ENCODE peak calls at places on chromosomes 6 and 20, in five cellular contexts. M is H1, E is A549, J is transverse colon, Z is sigmoid colon. H is an unnamed sample.

GRCh38 chr6:125537090-125537489 is 212.3 kb upstream of the HEY2 start:
- DNase-seq in M (no peak), Z (no peak), E (no peak), J (no peak), H (no peak)

GRCh38 chr6:56677559-56677958 is 34.9 kb upstream of the DST start:
- DNase-seq in E (no peak), M (no peak), J (no peak), Z (no peak), H (no peak)

GRCh38 chr6:127058027-127058426 is 60.4 kb upstream of the RSPO3 start:
- DNase-seq in E (no peak), M (no peak), Z (no peak), J (no peak), H (no peak)

GRCh38 chr6:166439366-166440091 is 56.8 kb upstream of the MPC1 start:
- DNase-seq in E (no peak), Z (no peak), J (no peak), M (no peak), H (no peak)

GRCh38 chr6:87401832-87402231 is 5.9 kb upstream of the CFAP206 start:
- DNase-seq in M (no peak), Z (no peak), E (no peak), J (no peak), H (no peak)

GRCh38 chr6:128368213-128369000 is 152.0 kb downstream of the PTPRK start:
- DNase-seq in J (no peak), E (no peak), Z (no peak), M (no peak), H (no peak)

GRCh38 chr6:53375851-53376250 is 27.1 kb upstream of the ELOVL5 start:
- DNase-seq in E (no peak), J (no peak), Z (no peak), M (no peak), H (no peak)

GRCh38 chr20:2778602-2779321 is 21.7 kb downstream of the CPXM1 start:
- DNase-seq in E (no peak), J (no peak), M (no peak), Z (no peak), H (no peak)

GRCh38 chr20:58433759-58434158 is 44.7 kb downstream of the VAPB start:
- DNase-seq in M (no peak), E (no peak), J (no peak), Z (no peak), H (peak)

GRCh38 chr6:149938571-149939462 is 3.0 kb upstream of the ULBP2 start:
- DNase-seq in M (no peak), E (peak), J (no peak), Z (no peak), H (no peak)

GRCh38 chr6:149942461-149942829 is 631 bp downstream of the ULBP2 start:
- DNase-seq in J (no peak), E (no peak), M (no peak), Z (no peak), H (no peak)

GRCh38 chr6:149939909-149940672 is 1.7 kb upstream of the ULBP2 start:
- DNase-seq in E (no peak), M (no peak), J (no peak), Z (no peak), H (no peak)

GRCh38 chr6:149940673-149940984 is 1.2 kb upstream of the ULBP2 start:
- DNase-seq in J (no peak), Z (no peak), M (no peak), E (no peak), H (no peak)

GRCh38 chr6:149941583-149942460 is at the start of gene ULBP2:
- DNase-seq in M (no peak), Z (peak), E (peak), J (peak), H (peak)
- TF ChIP-seq POLR2A in M (no peak), Z (no peak), E (no peak), J (no peak), H (peak)

GRCh38 chr6:33699739-33700138 is 11.8 kb downstream of the UQCC2 start:
- DNase-seq in Z (no peak), J (no peak), M (no peak), E (no peak), H (no peak)
- TF ChIP-seq POLR2A in Z (no peak), J (no peak), M (no peak), E (no peak), H (no peak)

DNA sequence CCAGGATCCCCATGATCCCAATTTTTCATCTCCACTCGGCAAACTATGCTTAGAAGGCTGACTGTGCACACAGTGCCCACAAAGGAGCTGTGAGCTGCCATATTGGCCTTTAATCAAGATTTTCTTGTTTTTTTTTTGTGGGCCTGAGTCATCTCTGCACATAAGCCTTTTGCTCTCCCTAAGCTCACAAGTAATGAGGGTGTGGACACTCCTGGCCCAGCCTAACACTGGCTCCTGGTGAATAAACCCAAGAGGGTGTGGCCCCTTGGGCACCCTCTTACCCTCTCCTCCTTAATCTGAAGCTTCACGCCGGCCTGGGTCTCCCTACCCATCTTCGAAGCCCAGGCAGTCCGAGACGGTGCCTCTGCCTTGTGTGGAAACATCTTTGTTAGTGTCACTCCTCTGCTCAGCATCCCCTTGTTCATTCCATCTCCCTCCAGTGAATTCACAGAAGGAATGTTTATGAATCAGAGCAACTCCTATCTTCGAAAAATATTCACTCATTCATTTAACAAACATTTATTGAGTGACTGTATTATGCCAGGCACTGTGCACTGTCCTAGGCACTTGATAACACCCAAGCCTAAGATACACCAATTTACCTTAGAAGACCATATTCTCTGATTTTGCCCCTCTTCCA is 22.2 kb upstream of the MRPS10 start:
- DNase-seq in M (no peak), E (no peak), J (no peak), Z (no peak), H (peak)
- TF ChIP-seq POLR2A in M (no peak), E (no peak), J (no peak), Z (no peak), H (no peak)

GRCh38 chr6:13453771-13454251 is 33.6 kb downstream of the GFOD1 start:
- DNase-seq in Z (no peak), J (no peak), E (peak), M (no peak), H (peak)
- TF ChIP-seq POLR2A in Z (no peak), J (no peak), E (no peak), M (no peak), H (no peak)

GRCh38 chr6:399785-400517 is 8.4 kb downstream of the IRF4 start:
- DNase-seq in M (no peak), J (no peak), Z (no peak), E (no peak), H (no peak)
- TF ChIP-seq POLR2A in M (no peak), J (no peak), Z (no peak), E (no peak), H (no peak)

GRCh38 chr6:154613137-154613676 is 102.7 kb upstream of the CNKSR3 start:
- DNase-seq in J (no peak), Z (no peak), M (no peak), E (no peak), H (peak)

GRCh38 chr6:154614101-154614500 is 103.6 kb upstream of the CNKSR3 start:
- DNase-seq in M (no peak), Z (no peak), E (no peak), J (no peak), H (no peak)

GRCh38 chr6:154617175-154617574 is 106.7 kb upstream of the CNKSR3 start:
- DNase-seq in J (no peak), M (no peak), Z (no peak), E (no peak), H (no peak)

GRCh38 chr6:154614641-154615040 is 104.2 kb upstream of the CNKSR3 start:
- DNase-seq in M (no peak), Z (no peak), E (no peak), J (no peak), H (no peak)

GRCh38 chr6:154615483-154616025 is 105.1 kb upstream of the CNKSR3 start:
- DNase-seq in J (peak), M (no peak), Z (peak), E (peak), H (peak)
- TF ChIP-seq POLR2A in J (no peak), M (no peak), Z (no peak), E (no peak), H (no peak)

GRCh38 chr6:34236423-34237315 is at the start of gene HMGA1:
- DNase-seq in M (no peak), J (peak), Z (peak), E (peak), H (peak)
- TF ChIP-seq POLR2A in M (no peak), J (peak), Z (peak), E (peak), H (peak)

GRCh38 chr20:36862857-36863668 is 12.9 kb upstream of the TLDC2 start:
- DNase-seq in E (no peak), M (no peak), J (no peak), Z (no peak), H (no peak)
- TF ChIP-seq POLR2A in E (peak), M (no peak), J (no peak), Z (no peak), H (peak)